ENCODE peak calls at places on chromosome 11, in seven cellular contexts. Y is AG04450, F is H9, C is adrenal gland, K is neural crest cell, L is choroid plexus epithelial cell, U is lung. B is an unnamed sample.

GRCh38 chr11:12182650-12183511 is 72.5 kb downstream of the MICAL2 start:
- DNase-seq in Y (peak), F (no peak), C (no peak), K (no peak), L (peak), U (peak), B (peak)

GRCh38 chr11:107769189-107769588 is 57.3 kb upstream of the SLN start:
- DNase-seq in Y (no peak), F (no peak), C (no peak), K (no peak), L (peak), U (no peak), B (no peak)

GRCh38 chr11:206516-207212 is 535 bp downstream of the BET1L start:
- DNase-seq in Y (no peak), F (no peak), C (peak), K (no peak), L (no peak), U (peak), B (no peak)

GRCh38 chr11:33371049-33371448 is 113.9 kb downstream of the HIPK3 start:
- DNase-seq in Y (no peak), F (no peak), C (no peak), K (no peak), L (no peak), U (no peak), B (no peak)

GRCh38 chr11:32374261-32374711 is 61.1 kb downstream of the WT1 start:
- DNase-seq in Y (no peak), F (peak), C (no peak), K (peak), L (peak), U (no peak), B (peak)

GRCh38 chr11:124762624-124763155 is 600 bp upstream of the ESAM start:
- DNase-seq in Y (no peak), F (peak), C (no peak), K (no peak), L (no peak), U (no peak), B (no peak)

GRCh38 chr11:87265915-87266314 is 228.2 kb downstream of the TMEM135 start:
- DNase-seq in Y (no peak), F (no peak), C (no peak), K (no peak), L (no peak), U (no peak), B (no peak)

GRCh38 chr11:78850078-78850477 is 275.4 kb upstream of the NARS2 start:
- DNase-seq in Y (no peak), F (no peak), C (no peak), K (no peak), L (no peak), U (no peak), B (no peak)

GRCh38 chr11:85798361-85798760 is 12.6 kb downstream of the SYTL2 start:
- DNase-seq in Y (no peak), F (no peak), C (no peak), K (no peak), L (no peak), U (no peak), B (no peak)

GRCh38 chr11:124115782-124116616 is 749 bp downstream of the VWA5A start:
- DNase-seq in Y (no peak), F (peak), C (peak), K (no peak), L (peak), U (peak), B (no peak)

GRCh38 chr11:48116843-48117242 is 99.8 kb upstream of the OR4B1 start:
- DNase-seq in Y (no peak), F (no peak), C (no peak), K (no peak), L (peak), U (no peak), B (no peak)

GRCh38 chr11:129769059-129769458 is 46.6 kb upstream of the TMEM45B start:
- DNase-seq in Y (no peak), F (no peak), C (no peak), K (no peak), L (no peak), U (no peak), B (no peak)

GRCh38 chr11:129770993-129771392 is 44.7 kb upstream of the TMEM45B start:
- DNase-seq in Y (no peak), F (no peak), C (no peak), K (no peak), L (no peak), U (no peak), B (no peak)

GRCh38 chr11:129768356-129768755 is 47.3 kb upstream of the TMEM45B start:
- DNase-seq in Y (no peak), F (no peak), C (no peak), K (no peak), L (peak), U (no peak), B (no peak)

GRCh38 chr11:129767827-129768226 is 47.8 kb upstream of the TMEM45B start:
- DNase-seq in Y (no peak), F (no peak), C (no peak), K (no peak), L (no peak), U (no peak), B (no peak)

DNA sequence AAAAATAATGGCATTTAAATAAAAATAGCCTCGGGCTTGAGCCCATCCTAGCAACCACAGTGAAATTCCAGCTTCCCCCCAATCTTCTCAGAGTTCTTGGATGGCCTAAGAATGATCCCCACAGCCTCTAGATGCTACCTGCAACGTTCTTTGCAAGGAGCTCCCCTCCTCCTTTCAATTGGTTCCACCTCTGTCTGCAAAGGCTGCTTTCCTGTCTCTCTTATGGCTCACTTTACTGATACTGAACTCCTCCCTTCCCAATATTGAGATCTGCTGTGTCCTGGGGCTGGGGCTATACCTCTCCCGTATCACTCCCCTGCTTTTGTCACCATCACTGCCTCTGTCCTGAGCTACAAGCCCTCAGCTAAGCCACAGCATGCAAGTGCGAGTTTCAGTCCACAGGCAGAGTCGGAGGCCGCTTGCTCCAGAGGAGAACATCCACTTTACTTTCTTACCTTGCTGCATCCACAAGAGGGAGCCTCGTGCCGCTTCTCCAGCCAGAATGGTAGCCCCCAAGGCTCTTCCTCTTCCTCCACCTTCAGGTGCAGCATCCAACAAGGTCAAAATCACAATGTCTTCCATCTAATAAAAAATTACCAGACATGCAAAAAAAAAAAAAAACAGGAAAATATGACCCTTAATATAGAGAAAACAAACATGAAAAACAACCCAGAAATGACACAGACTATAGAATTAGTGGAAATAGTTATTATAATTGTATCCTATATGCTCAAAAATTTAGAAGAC is 48.6 kb upstream of the TMEM45B start:
- DNase-seq in Y (no peak), F (peak), C (no peak), K (peak), L (peak), U (no peak), B (no peak)
- TF ChIP-seq CTCF in Y (peak), F (peak), C (no peak), K (peak), L (peak), U (no peak), B (peak)

DNA sequence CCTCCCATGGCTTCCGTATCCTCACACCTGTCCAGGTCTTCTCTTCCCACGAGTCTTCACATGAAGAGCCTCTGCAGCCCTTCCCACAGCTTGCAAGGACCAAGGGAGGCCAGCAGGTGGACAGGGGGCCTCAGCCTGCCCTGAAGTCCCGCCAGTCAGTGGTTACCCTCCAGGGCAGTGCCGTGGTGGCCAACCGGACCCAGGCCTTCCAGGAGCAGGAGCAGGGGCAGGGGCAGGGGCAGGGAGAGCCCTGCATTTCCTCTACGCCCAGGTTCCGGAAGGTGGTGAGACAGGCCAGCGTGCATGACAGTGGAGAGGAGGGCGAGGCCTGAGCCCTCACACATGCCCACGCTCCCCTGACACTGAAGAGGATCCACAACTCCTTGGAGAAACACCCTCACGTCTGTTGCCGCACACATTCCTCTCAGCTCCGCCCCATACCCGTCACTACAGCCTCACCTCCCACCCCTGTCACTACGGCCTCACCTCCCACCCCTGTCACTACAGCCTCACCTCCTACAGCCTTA is 8.3 kb downstream of the SSH3 start:
- DNase-seq in Y (no peak), F (no peak), C (no peak), K (no peak), L (no peak), U (no peak), B (no peak)
- TF ChIP-seq CTCF in Y (no peak), F (no peak), C (no peak), K (peak), L (peak), U (no peak), B (no peak)

DNA sequence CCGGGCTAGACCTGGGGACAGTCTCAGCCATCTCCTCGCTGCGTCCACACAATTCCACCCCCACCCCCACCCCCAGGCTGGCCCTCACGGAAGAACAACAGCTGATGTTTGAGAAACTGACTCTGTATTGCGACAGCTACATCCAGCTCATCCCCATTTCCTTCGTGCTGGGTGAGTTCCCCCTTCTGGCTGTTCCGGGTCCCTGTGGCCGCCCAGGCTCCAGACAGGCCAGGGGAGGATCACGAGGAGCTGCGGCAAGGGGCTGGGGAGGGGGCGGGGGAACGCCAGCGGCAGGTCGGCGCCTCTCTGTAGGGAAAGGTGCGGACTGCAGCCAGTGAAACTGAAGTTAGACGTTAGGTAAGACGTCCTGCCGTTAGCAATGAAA is 4.9 kb downstream of the BEST1 start:
- DNase-seq in Y (no peak), F (peak), C (peak), K (no peak), L (peak), U (peak), B (peak)
- TF ChIP-seq CTCF in Y (peak), F (peak), C (peak), K (no peak), L (peak), U (no peak), B (peak)

DNA sequence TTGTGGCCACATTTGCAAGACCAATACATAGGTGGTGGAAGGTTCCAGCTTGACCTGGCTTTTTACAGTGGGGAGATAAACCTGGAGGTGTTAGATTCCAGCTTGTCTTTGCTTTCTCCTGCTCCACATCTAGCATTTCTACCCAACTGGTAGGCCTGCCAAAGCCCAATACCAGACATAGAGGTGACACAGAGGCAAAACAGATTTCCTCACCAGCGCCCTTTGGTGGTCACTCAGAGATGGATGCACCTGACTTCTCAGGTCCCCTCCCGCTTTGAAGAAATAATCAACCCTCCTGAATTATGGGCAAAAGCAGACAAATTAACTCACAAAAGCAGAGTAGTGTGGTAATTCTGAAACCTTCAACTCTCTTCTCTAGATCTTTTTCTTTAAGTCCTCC is 1356.2 kb downstream of the FAM181B start:
- DNase-seq in Y (no peak), F (peak), C (no peak), K (no peak), L (no peak), U (no peak), B (no peak)
- TF ChIP-seq CTCF in Y (no peak), F (peak), C (no peak), K (no peak), L (no peak), U (no peak), B (no peak)

GRCh38 chr11:46672381-46672839 is 28.0 kb downstream of the ARHGAP1 start:
- DNase-seq in Y (no peak), F (no peak), C (no peak), K (no peak), L (no peak), U (no peak), B (no peak)

GRCh38 chr11:46668480-46669085 is 31.8 kb downstream of the ARHGAP1 start:
- DNase-seq in Y (no peak), F (no peak), C (no peak), K (no peak), L (no peak), U (no peak), B (no peak)

GRCh38 chr11:46671958-46672315 is 28.5 kb downstream of the ARHGAP1 start:
- DNase-seq in Y (no peak), F (no peak), C (no peak), K (no peak), L (no peak), U (no peak), B (no peak)

GRCh38 chr11:46666982-46667590 is 33.3 kb downstream of the ARHGAP1 start:
- DNase-seq in Y (no peak), F (no peak), C (peak), K (no peak), L (peak), U (no peak), B (no peak)

DNA sequence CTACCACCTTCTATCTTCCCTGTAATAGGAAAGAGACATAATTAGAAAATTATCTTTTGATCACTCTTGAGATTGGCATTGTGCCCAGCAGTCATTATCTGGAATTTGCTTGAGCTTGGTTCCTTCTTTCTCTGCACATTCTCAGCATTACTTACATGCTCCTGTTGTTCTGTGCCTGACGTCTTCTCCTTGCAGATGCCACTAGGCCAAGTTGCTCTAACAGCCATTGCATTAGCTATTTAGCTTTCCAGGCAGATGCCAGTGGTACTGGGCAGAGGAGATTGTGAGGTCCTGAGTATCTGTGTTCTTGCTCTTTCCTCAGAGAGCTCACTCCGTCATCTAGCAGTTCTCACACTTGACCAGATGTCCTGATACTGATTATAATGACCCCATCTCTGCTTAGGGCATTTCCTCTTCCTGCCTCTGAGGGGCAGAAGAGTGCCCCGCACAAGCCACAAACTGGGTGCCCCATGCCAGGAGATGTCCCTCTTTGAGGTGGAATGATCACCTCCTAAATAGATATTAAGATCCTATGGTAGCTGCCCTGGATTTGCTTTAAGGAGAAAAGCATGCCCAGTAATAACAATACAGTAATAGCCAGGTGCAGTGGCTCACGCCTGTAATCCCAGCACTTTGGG is 30.7 kb downstream of the ARHGAP1 start:
- DNase-seq in Y (no peak), F (no peak), C (no peak), K (no peak), L (peak), U (no peak), B (no peak)
- TF ChIP-seq CTCF in Y (peak), F (peak), C (peak), K (peak), L (peak), U (no peak), B (no peak)

GRCh38 chr11:35712533-35712932 is 50.0 kb downstream of the TRIM44 start:
- DNase-seq in Y (no peak), F (no peak), C (no peak), K (no peak), L (no peak), U (no peak), B (no peak)

GRCh38 chr11:35714882-35715612 is 52.5 kb downstream of the TRIM44 start:
- DNase-seq in Y (no peak), F (no peak), C (no peak), K (no peak), L (peak), U (no peak), B (no peak)

GRCh38 chr11:35711924-35712323 is 49.3 kb downstream of the TRIM44 start:
- DNase-seq in Y (no peak), F (no peak), C (no peak), K (no peak), L (no peak), U (no peak), B (no peak)

GRCh38 chr11:35709386-35709785 is 46.8 kb downstream of the TRIM44 start:
- DNase-seq in Y (no peak), F (no peak), C (no peak), K (no peak), L (no peak), U (no peak), B (no peak)

DNA sequence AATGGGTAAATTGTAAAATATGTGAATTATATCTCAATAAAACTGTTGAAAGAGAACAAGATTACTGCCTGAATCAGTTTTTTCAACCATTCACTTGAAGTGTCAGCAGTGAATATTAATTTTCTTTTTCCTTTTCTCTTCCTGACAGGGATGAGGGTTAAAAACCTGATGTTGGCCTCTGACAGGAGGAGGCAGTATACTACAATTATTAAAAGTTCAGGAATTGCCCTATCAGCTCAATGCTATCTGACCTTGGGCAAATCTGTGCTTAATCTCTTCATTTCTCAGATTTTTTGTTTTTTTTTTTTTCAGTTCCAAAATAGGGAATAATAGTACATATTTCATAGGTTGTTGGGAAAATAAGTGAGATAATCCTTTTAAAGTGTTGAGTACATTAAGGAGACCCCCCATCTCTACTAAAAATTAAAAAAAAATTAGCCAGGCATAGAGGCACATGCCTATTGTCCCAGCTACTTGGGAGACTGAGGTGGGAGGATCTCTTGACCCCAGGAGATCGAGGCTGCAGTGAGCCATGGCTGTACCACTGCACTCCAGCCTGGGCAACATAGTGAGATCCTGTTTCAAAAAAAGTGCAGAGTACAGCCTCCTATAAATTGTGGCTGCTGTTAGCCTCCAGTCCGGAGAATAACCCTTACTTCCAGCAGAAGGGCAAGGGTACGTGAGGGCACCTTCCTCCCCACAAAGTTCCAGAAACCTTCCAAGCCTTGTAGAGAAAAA is 48.8 kb downstream of the TRIM44 start:
- DNase-seq in Y (no peak), F (no peak), C (no peak), K (no peak), L (no peak), U (no peak), B (no peak)
- TF ChIP-seq CTCF in Y (peak), F (peak), C (peak), K (peak), L (peak), U (no peak), B (no peak)

DNA sequence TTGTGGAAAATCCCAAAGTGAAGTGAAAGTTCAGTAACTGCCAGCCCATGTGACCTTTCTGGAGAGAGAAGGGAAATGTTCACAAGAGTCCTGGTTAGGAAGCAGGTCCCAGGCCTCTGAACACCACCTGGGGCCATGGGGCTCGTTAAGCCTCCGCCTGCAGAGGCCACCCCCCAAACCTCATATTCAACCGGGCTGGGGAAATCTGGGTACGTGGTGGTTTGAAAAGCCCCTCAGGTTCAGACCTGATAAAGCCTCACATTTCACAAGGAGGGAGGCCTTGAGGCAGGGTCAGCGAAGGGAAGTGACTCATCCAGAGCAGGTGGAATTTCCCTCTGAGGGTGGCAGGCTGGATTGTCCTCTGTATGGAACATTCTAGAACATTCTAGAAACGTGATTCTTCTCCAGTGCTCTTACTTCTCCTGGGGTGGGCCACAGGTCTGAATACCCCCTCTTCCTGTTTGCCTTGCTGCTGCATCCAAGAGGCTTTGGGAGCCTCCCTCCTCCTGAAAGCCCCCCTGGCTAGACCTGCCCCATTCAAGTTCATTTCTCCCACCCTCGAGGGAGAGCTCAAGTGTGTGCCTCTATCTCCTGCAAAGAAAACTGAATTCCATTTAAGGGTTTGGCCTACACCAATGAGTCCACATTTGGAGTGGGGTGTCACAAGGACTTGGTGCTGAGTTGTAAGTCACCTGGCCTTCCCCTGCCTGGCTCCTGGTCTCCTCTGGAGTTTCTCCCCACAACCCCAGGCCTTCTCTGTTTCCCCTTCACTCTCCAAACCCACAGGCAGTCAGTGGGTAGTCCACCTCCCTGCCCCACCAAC is 6.3 kb downstream of the FXYD2 start:
- DNase-seq in Y (no peak), F (no peak), C (peak), K (no peak), L (peak), U (no peak), B (no peak)
- TF ChIP-seq CTCF in Y (no peak), F (no peak), C (no peak), K (no peak), L (no peak), U (no peak), B (no peak)

B was measured in AG09319.